ENCODE peak calls at places on chromosomes 13 and 19, in four cellular contexts. One of them, this sample, is unnamed.

GRCh38 chr13:33794576-33794975 is 23.4 kb upstream of the RFC3 start:
- DNase-seq in IMR-90: no peak
- DNase-seq in CD4-positive, alpha-beta T cell: no peak
- DNase-seq in HFF-Myc: no peak
- DNase-seq in this sample: no peak

GRCh38 chr13:33126909-33127607 is 110.8 kb downstream of the KL start:
- DNase-seq in HFF-Myc: no peak
- DNase-seq in CD4-positive, alpha-beta T cell: no peak
- DNase-seq in IMR-90: peak
- DNase-seq in this sample: no peak

GRCh38 chr13:24185591-24186232 is 25.2 kb downstream of the SPATA13 start:
- DNase-seq in HFF-Myc: no peak
- DNase-seq in CD4-positive, alpha-beta T cell: no peak
- DNase-seq in IMR-90: peak
- DNase-seq in this sample: no peak

GRCh38 chr13:55566334-55566733 is 1574.4 kb upstream of the PRR20A start:
- DNase-seq in IMR-90: no peak
- DNase-seq in CD4-positive, alpha-beta T cell: no peak
- DNase-seq in HFF-Myc: no peak
- DNase-seq in this sample: peak

GRCh38 chr19:17772172-17772571 is 20.9 kb downstream of the FCHO1 start:
- DNase-seq in IMR-90: peak
- DNase-seq in CD4-positive, alpha-beta T cell: no peak
- DNase-seq in HFF-Myc: no peak
- DNase-seq in this sample: no peak

GRCh38 chr19:55635334-55635717 is 5.5 kb upstream of the ZNF580 start:
- DNase-seq in IMR-90: no peak
- DNase-seq in CD4-positive, alpha-beta T cell: no peak
- DNase-seq in HFF-Myc: no peak
- DNase-seq in this sample: no peak

GRCh38 chr19:45616709-45617027 is 14.7 kb upstream of the GPR4 start:
- DNase-seq in CD4-positive, alpha-beta T cell: no peak
- DNase-seq in IMR-90: no peak
- DNase-seq in HFF-Myc: no peak
- DNase-seq in this sample: no peak

GRCh38 chr19:5006201-5006600 is 37.3 kb downstream of the KDM4B start:
- DNase-seq in CD4-positive, alpha-beta T cell: no peak
- DNase-seq in HFF-Myc: no peak
- DNase-seq in IMR-90: peak
- DNase-seq in this sample: no peak

GRCh38 chr19:47302249-47302648 is 7.4 kb upstream of the C5AR1 start:
- DNase-seq in CD4-positive, alpha-beta T cell: no peak
- DNase-seq in HFF-Myc: no peak
- DNase-seq in IMR-90: no peak
- DNase-seq in this sample: no peak

GRCh38 chr19:41882568-41883462 is at the start of gene ARHGEF1:
- DNase-seq in IMR-90: no peak
- DNase-seq in HFF-Myc: no peak
- DNase-seq in CD4-positive, alpha-beta T cell: peak
- DNase-seq in this sample: peak

GRCh38 chr13:113875829-113876228 is 12.0 kb upstream of the GAS6 start:
- DNase-seq in CD4-positive, alpha-beta T cell: no peak
- DNase-seq in HFF-Myc: no peak
- DNase-seq in IMR-90: no peak
- DNase-seq in this sample: peak

GRCh38 chr13:100544866-100545683 is 43.5 kb downstream of the GGACT start:
- DNase-seq in CD4-positive, alpha-beta T cell: no peak
- DNase-seq in IMR-90: no peak
- DNase-seq in HFF-Myc: no peak
- DNase-seq in this sample: no peak

GRCh38 chr19:57816652-57817051 is 1.9 kb upstream of the ZNF552 start:
- DNase-seq in CD4-positive, alpha-beta T cell: no peak
- DNase-seq in IMR-90: no peak
- DNase-seq in HFF-Myc: no peak
- DNase-seq in this sample: no peak

GRCh38 chr13:27978301-27978968 is 9.3 kb upstream of the CDX2 start:
- DNase-seq in IMR-90: no peak
- DNase-seq in CD4-positive, alpha-beta T cell: no peak
- DNase-seq in HFF-Myc: no peak
- DNase-seq in this sample: peak

GRCh38 chr13:41827507-41828213 is 133.2 kb downstream of the VWA8 start:
- DNase-seq in CD4-positive, alpha-beta T cell: no peak
- DNase-seq in IMR-90: peak
- DNase-seq in HFF-Myc: peak
- DNase-seq in this sample: no peak

GRCh38 chr13:105940882-105941281 is 594.6 kb downstream of the EFNB2 start:
- DNase-seq in IMR-90: no peak
- DNase-seq in CD4-positive, alpha-beta T cell: no peak
- DNase-seq in HFF-Myc: no peak
- DNase-seq in this sample: no peak

GRCh38 chr19:17686592-17687042 is 1.5 kb downstream of the UNC13A start:
- DNase-seq in CD4-positive, alpha-beta T cell: no peak
- DNase-seq in IMR-90: no peak
- DNase-seq in HFF-Myc: no peak
- DNase-seq in this sample: peak

GRCh38 chr13:100440756-100441421 is 147.7 kb downstream of the GGACT start:
- DNase-seq in HFF-Myc: no peak
- DNase-seq in IMR-90: peak
- DNase-seq in CD4-positive, alpha-beta T cell: no peak
- DNase-seq in this sample: no peak

GRCh38 chr13:51305558-51305957 is 33.9 kb upstream of the SERPINE3 start:
- DNase-seq in CD4-positive, alpha-beta T cell: no peak
- DNase-seq in IMR-90: no peak
- DNase-seq in HFF-Myc: no peak
- DNase-seq in this sample: no peak

GRCh38 chr19:6161271-6161850 is 25.9 kb downstream of the ACSBG2 start:
- DNase-seq in IMR-90: no peak
- DNase-seq in HFF-Myc: no peak
- DNase-seq in CD4-positive, alpha-beta T cell: no peak
- DNase-seq in this sample: peak

GRCh38 chr19:29549105-29550070 is 23.6 kb downstream of the VSTM2B start:
- DNase-seq in IMR-90: no peak
- DNase-seq in CD4-positive, alpha-beta T cell: no peak
- DNase-seq in HFF-Myc: no peak
- DNase-seq in this sample: no peak

GRCh38 chr19:35560271-35560670 is 3.2 kb downstream of the ATP4A start:
- DNase-seq in IMR-90: no peak
- DNase-seq in HFF-Myc: no peak
- DNase-seq in CD4-positive, alpha-beta T cell: no peak
- DNase-seq in this sample: no peak

GRCh38 chr13:37059848-37060192 is 332 bp upstream of the SUPT20H start:
- DNase-seq in CD4-positive, alpha-beta T cell: no peak
- DNase-seq in IMR-90: no peak
- DNase-seq in HFF-Myc: no peak
- DNase-seq in this sample: peak
- TF ChIP-seq CTCF in CD4-positive, alpha-beta T cell: no peak
- TF ChIP-seq CTCF in IMR-90: no peak
- TF ChIP-seq CTCF in HFF-Myc: no peak
- TF ChIP-seq CTCF in this sample: no peak

GRCh38 chr13:26377038-26377437 is 123.1 kb downstream of the CDK8 start:
- DNase-seq in HFF-Myc: no peak
- DNase-seq in CD4-positive, alpha-beta T cell: no peak
- DNase-seq in IMR-90: peak
- DNase-seq in this sample: no peak

GRCh38 chr13:26382843-26383242 is 128.9 kb downstream of the CDK8 start:
- DNase-seq in HFF-Myc: no peak
- DNase-seq in CD4-positive, alpha-beta T cell: no peak
- DNase-seq in IMR-90: no peak
- DNase-seq in this sample: no peak

GRCh38 chr13:26380930-26381329 is 127.0 kb downstream of the CDK8 start:
- DNase-seq in CD4-positive, alpha-beta T cell: no peak
- DNase-seq in IMR-90: no peak
- DNase-seq in HFF-Myc: no peak
- DNase-seq in this sample: no peak

GRCh38 chr13:26378116-26378515 is 124.2 kb downstream of the CDK8 start:
- DNase-seq in CD4-positive, alpha-beta T cell: no peak
- DNase-seq in IMR-90: no peak
- DNase-seq in HFF-Myc: no peak
- DNase-seq in this sample: no peak

GRCh38 chr13:26379831-26380230 is 125.9 kb downstream of the CDK8 start:
- DNase-seq in IMR-90: no peak
- DNase-seq in CD4-positive, alpha-beta T cell: no peak
- DNase-seq in HFF-Myc: no peak
- DNase-seq in this sample: no peak
- TF ChIP-seq CTCF in IMR-90: no peak
- TF ChIP-seq CTCF in CD4-positive, alpha-beta T cell: no peak
- TF ChIP-seq CTCF in HFF-Myc: no peak
- TF ChIP-seq CTCF in this sample: no peak

DNA sequence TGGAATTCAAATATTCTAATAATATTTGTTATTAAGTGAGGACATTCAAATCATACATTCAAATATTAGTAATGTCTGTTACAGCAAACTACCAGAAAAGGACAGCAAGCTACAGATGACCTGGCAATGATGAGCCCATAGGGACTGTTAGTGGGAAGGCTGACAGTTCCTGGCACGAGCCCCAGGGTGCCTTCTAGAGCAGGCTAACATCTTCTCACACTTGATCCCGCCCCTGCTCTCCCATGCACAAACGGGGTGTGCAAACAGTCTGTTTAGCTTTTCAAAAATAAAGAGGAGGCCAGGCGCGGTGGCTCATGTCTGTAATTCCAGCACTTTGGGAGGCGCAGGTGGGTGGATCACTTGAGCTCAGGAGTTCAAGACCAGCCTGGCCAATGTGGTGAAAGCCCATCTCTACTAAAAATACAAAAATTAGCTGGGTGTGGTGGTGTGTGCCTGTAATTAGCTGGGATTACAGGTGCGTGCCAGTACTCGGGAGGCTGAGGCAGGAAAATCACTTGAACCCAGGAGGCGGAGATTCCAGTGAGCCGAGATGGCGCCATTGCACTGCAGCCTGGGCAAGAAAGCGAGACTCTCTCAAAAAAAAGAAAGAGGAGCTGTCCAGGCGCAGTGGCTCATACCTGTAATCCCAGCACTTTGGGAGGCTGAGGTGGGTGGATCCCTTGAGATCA is 9.6 kb upstream of the GARRE1 start:
- DNase-seq in HFF-Myc: no peak
- DNase-seq in CD4-positive, alpha-beta T cell: no peak
- DNase-seq in IMR-90: peak
- DNase-seq in this sample: no peak
- TF ChIP-seq CTCF in HFF-Myc: no peak
- TF ChIP-seq CTCF in CD4-positive, alpha-beta T cell: no peak
- TF ChIP-seq CTCF in IMR-90: no peak
- TF ChIP-seq CTCF in this sample: no peak

DNA sequence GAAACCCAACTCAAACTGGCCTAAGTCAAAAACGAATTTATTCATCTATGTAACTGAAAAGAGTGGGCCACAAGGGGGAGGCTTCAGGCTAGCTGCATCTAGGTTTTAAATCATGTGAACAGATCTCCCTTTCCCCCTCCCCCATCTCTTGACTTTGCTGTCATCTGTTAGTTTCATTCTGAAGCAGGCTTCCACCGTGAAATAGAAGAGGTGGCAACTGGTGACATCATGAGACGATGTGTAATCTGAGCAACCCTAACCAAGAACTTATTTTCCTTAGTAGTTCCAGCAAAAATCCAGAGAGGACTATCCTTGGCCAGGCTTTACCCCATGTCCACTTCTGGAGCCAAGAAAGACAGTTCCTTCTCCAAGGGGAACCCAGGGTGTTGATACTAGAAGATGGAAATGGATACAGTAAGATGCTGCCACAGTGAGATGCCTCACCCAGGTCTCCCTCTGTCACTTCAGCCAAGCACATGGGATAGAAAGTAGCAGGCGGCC is 9.4 kb downstream of the SAMD4B start:
- DNase-seq in HFF-Myc: no peak
- DNase-seq in IMR-90: peak
- DNase-seq in CD4-positive, alpha-beta T cell: no peak
- DNase-seq in this sample: peak
- TF ChIP-seq CTCF in HFF-Myc: no peak
- TF ChIP-seq CTCF in IMR-90: peak
- TF ChIP-seq CTCF in CD4-positive, alpha-beta T cell: no peak
- TF ChIP-seq CTCF in this sample: peak

GRCh38 chr13:108895220-108895704 is 265.9 kb downstream of the MYO16 start:
- DNase-seq in IMR-90: peak
- DNase-seq in HFF-Myc: no peak
- DNase-seq in CD4-positive, alpha-beta T cell: no peak
- DNase-seq in this sample: peak
- TF ChIP-seq CTCF in IMR-90: peak
- TF ChIP-seq CTCF in HFF-Myc: peak
- TF ChIP-seq CTCF in CD4-positive, alpha-beta T cell: peak
- TF ChIP-seq CTCF in this sample: peak

DNA sequence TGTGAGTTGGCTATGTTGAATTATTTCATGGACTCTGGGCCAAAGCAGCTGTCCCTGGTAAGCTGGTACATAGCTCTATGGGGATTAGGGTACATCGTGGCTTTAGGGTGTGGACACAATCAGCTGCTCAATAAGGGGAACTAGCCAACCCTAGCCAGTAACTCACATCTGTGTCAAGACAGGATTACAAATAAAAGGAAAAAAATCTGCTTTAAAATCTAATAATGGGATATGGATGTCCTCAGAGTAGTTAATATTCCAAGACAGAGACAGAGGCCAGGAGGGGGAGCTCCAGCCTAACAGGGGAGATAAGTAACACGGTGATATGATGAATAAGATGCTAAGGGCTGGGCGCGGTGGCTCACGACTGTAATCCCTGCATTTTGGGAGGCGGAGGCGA is 21.1 kb upstream of the ZNF766 start:
- DNase-seq in IMR-90: peak
- DNase-seq in HFF-Myc: no peak
- DNase-seq in CD4-positive, alpha-beta T cell: peak
- DNase-seq in this sample: no peak
- TF ChIP-seq CTCF in IMR-90: peak
- TF ChIP-seq CTCF in HFF-Myc: peak
- TF ChIP-seq CTCF in CD4-positive, alpha-beta T cell: peak
- TF ChIP-seq CTCF in this sample: peak

GRCh38 chr13:75226092-75226491 is 255.9 kb downstream of the TBC1D4 start:
- DNase-seq in IMR-90: no peak
- DNase-seq in CD4-positive, alpha-beta T cell: no peak
- DNase-seq in HFF-Myc: no peak
- DNase-seq in this sample: no peak
- TF ChIP-seq CTCF in IMR-90: no peak
- TF ChIP-seq CTCF in CD4-positive, alpha-beta T cell: no peak
- TF ChIP-seq CTCF in HFF-Myc: no peak
- TF ChIP-seq CTCF in this sample: no peak

GRCh38 chr19:1039646-1040475 is at the start of gene ABCA7:
- DNase-seq in HFF-Myc: peak
- DNase-seq in IMR-90: peak
- DNase-seq in CD4-positive, alpha-beta T cell: peak
- DNase-seq in this sample: peak
- TF ChIP-seq CTCF in HFF-Myc: no peak
- TF ChIP-seq CTCF in IMR-90: no peak
- TF ChIP-seq CTCF in CD4-positive, alpha-beta T cell: no peak
- TF ChIP-seq CTCF in this sample: no peak

This sample was measured in GM13977.